ENCODE peak calls at places on chromosomes 4 and X, in eight cellular contexts. I is activated naive CD4-positive, alpha-beta T cell treated with anti-CD3 and anti-CD28 coated beads, Interleukin-2, amount 50 U/mL, for 16 hours; Y is RWPE1; W is stimulated activated CD4-positive, alpha-beta T cell treated with anti-CD3 and anti-CD28 coated beads, Interleukin-2, amount 100 ng/mL, for 24 hours; F is RCC 7860; K is occipital lobe; D is choroid plexus epithelial cell; V is NT2/D1. T is an unnamed sample.

GRCh38 chr4:6460876-6461275 is 11.5 kb downstream of the PPP2R2C start:
- DNase-seq in I (no peak), Y (no peak), W (no peak), F (no peak), K (no peak), D (no peak), V (no peak), T (no peak)

GRCh38 chr4:61922766-61923165 is 722.6 kb downstream of the ADGRL3 start:
- DNase-seq in I (no peak), Y (peak; percentile 61), W (no peak), F (no peak), K (no peak), D (no peak), V (no peak), T (no peak)

GRCh38 chrX:115958687-115959359 is 211.7 kb upstream of the AGTR2 start:
- DNase-seq in I (no peak), Y (no peak), W (no peak), F (no peak), K (no peak), D (no peak), V (no peak), T (no peak)

GRCh38 chr4:176981551-176981950 is 188.8 kb upstream of the VEGFC start:
- DNase-seq in I (no peak), Y (no peak), W (no peak), F (no peak), K (no peak), D (peak; percentile 89), V (no peak), T (no peak)

GRCh38 chr4:151356510-151356909 is 31.1 kb upstream of the SH3D19 start:
- DNase-seq in I (no peak), Y (peak; percentile 41), W (no peak), F (peak; percentile 18), K (no peak), D (peak; percentile 10), V (no peak), T (no peak)

GRCh38 chr4:107854326-107855030 is 29.7 kb downstream of the SGMS2 start:
- DNase-seq in I (no peak), Y (peak; percentile 34), W (no peak), F (peak; percentile 8), K (no peak), D (no peak), V (no peak), T (no peak)

GRCh38 chr4:138164218-138164617 is 77.9 kb downstream of the SLC7A11 start:
- DNase-seq in I (no peak), Y (no peak), W (no peak), F (no peak), K (no peak), D (no peak), V (no peak), T (no peak)

GRCh38 chrX:40007746-40008705 is 89.7 kb downstream of the BCOR start:
- DNase-seq in I (no peak), Y (no peak), W (no peak), F (no peak), K (no peak), D (no peak), V (no peak), T (no peak)

GRCh38 chr4:114691865-114692264 is 93.3 kb downstream of the UGT8 start:
- DNase-seq in I (no peak), Y (no peak), W (no peak), F (no peak), K (no peak), D (no peak), V (no peak), T (no peak)

GRCh38 chr4:153880983-153881382 is 92.1 kb upstream of the SFRP2 start:
- DNase-seq in I (no peak), Y (no peak), W (no peak), F (no peak), K (no peak), D (no peak), V (no peak), T (no peak)

GRCh38 chr4:54473077-54473545 is 184.6 kb upstream of the KIT start:
- DNase-seq in I (no peak), Y (no peak), W (no peak), F (no peak), K (no peak), D (no peak), V (no peak), T (no peak)

GRCh38 chr4:7172946-7173345 is 19.4 kb upstream of the SORCS2 start:
- DNase-seq in I (no peak), Y (no peak), W (no peak), F (no peak), K (no peak), D (no peak), V (no peak), T (no peak)

T was measured in iPS DF 6.9.